ENCODE peak calls at places on chromosomes 5 and 9, in five cellular contexts. L is heart right ventricle, M is RWPE1, X is HT-29, C is germinal center. P is an unnamed sample.

GRCh38 chr9:133257398-133258053 is 17.5 kb downstream of the ABO start:
- DNase-seq in L (no peak), M (no peak), X (no peak), C (no peak), P (no peak)

GRCh38 chr5:178357127-178357526 is 124.5 kb upstream of the PHYKPL start:
- DNase-seq in L (peak), M (no peak), X (no peak), C (no peak), P (no peak)

GRCh38 chr9:124256517-124257069 is 1.2 kb upstream of the NEK6 start:
- DNase-seq in L (no peak), M (peak), X (no peak), C (no peak), P (peak)

GRCh38 chr5:68232272-68232671 is 16.7 kb downstream of the PIK3R1 start:
- DNase-seq in L (no peak), M (no peak), X (no peak), C (no peak), P (no peak)

GRCh38 chr5:91443028-91443427 is 59.9 kb upstream of the ARRDC3 start:
- DNase-seq in L (no peak), M (no peak), X (no peak), C (no peak), P (no peak)

GRCh38 chr9:70510157-70510770 is 95.8 kb upstream of the KLF9 start:
- DNase-seq in L (peak), M (peak), X (peak), C (no peak), P (no peak)

GRCh38 chr9:9352877-9353481 is 1259.8 kb downstream of the PTPRD start:
- DNase-seq in L (no peak), M (no peak), X (peak), C (no peak), P (no peak)

GRCh38 chr5:158707534-158707933 is 392.2 kb downstream of the EBF1 start:
- DNase-seq in L (no peak), M (no peak), X (no peak), C (no peak), P (no peak)

GRCh38 chr9:21994526-21994995 is at the start of gene CDKN2B-AS1:
- DNase-seq in L (peak), M (peak), X (peak), C (peak), P (no peak)

GRCh38 chr5:113608113-113608551 is 94.6 kb downstream of the YTHDC2 start:
- DNase-seq in L (no peak), M (no peak), X (no peak), C (no peak), P (no peak)

GRCh38 chr9:14749738-14750137 is 27.2 kb upstream of the CER1 start:
- DNase-seq in L (no peak), M (no peak), X (no peak), C (no peak), P (no peak)

GRCh38 chr9:33818167-33818831 is 1.3 kb downstream of the UBE2R2 start:
- DNase-seq in L (peak), M (no peak), X (peak), C (peak), P (no peak)

GRCh38 chr9:99820330-99821186 is 1.1 kb upstream of the NR4A3 start:
- DNase-seq in L (peak), M (peak), X (peak), C (peak), P (no peak)

GRCh38 chr5:125560476-125561225 is 814.2 kb upstream of the ZNF608 start:
- DNase-seq in L (no peak), M (no peak), X (no peak), C (no peak), P (no peak)

GRCh38 chr9:137477778-137478612 is 18.9 kb upstream of the NSMF start:
- DNase-seq in L (no peak), M (no peak), X (no peak), C (no peak), P (no peak)

GRCh38 chr9:14782652-14783051 is 60.1 kb upstream of the CER1 start:
- DNase-seq in L (no peak), M (no peak), X (no peak), C (no peak), P (no peak)

GRCh38 chr5:10699281-10699874 is 61.7 kb downstream of the DAP start:
- DNase-seq in L (no peak), M (no peak), X (no peak), C (peak), P (no peak)

GRCh38 chr9:133098104-133098754 is 22.8 kb downstream of the RALGDS start:
- DNase-seq in L (no peak), M (no peak), X (no peak), C (no peak), P (no peak)

GRCh38 chr9:35406183-35406959 is 83.5 kb upstream of the RUSC2 start:
- DNase-seq in L (peak), M (peak), X (no peak), C (peak), P (no peak)

GRCh38 chr9:107138261-107138992 is 144.7 kb upstream of the RAD23B start:
- DNase-seq in L (no peak), M (no peak), X (no peak), C (no peak), P (no peak)

GRCh38 chr9:107588393-107588792 is 98.8 kb upstream of the KLF4 start:
- DNase-seq in L (no peak), M (no peak), X (no peak), C (no peak), P (no peak)

GRCh38 chr9:37972346-37972745 is 68.4 kb upstream of the SLC25A51 start:
- DNase-seq in L (no peak), M (no peak), X (no peak), C (no peak), P (no peak)

GRCh38 chr5:42390115-42390514 is 33.1 kb upstream of the GHR start:
- DNase-seq in L (no peak), M (no peak), X (no peak), C (no peak), P (no peak)

GRCh38 chr5:115033861-115034260 is 135.8 kb downstream of the TRIM36 start:
- DNase-seq in L (no peak), M (no peak), X (peak), C (no peak), P (no peak)

GRCh38 chr9:7967851-7968250 is 168.3 kb upstream of the DMAC1 start:
- DNase-seq in L (no peak), M (no peak), X (peak), C (no peak), P (no peak)

GRCh38 chr5:54022156-54022685 is 288.2 kb downstream of the ARL15 start:
- DNase-seq in L (no peak), M (no peak), X (no peak), C (no peak), P (no peak)

GRCh38 chr9:129549139-129549538 is 71.8 kb downstream of the C9orf50 start:
- DNase-seq in L (no peak), M (no peak), X (no peak), C (no peak), P (no peak)

GRCh38 chr5:105663671-105664070 is 2007.1 kb downstream of the EFNA5 start:
- DNase-seq in L (no peak), M (no peak), X (no peak), C (no peak), P (no peak)

GRCh38 chr5:65412842-65413241 is 68.9 kb downstream of the ADAMTS6 start:
- DNase-seq in L (no peak), M (no peak), X (no peak), C (no peak), P (no peak)

GRCh38 chr9:138048184-138048583 is 170.6 kb downstream of the CACNA1B start:
- DNase-seq in L (no peak), M (no peak), X (no peak), C (no peak), P (no peak)

GRCh38 chr5:83776437-83777031 is 55.9 kb upstream of the HAPLN1 start:
- DNase-seq in L (no peak), M (no peak), X (no peak), C (no peak), P (no peak)

GRCh38 chr5:21391506-21391905 is 1403.5 kb upstream of the CDH18 start:
- DNase-seq in L (no peak), M (no peak), X (peak), C (no peak), P (no peak)

GRCh38 chr5:34487202-34487879 is 168.8 kb upstream of the RAI14 start:
- DNase-seq in L (no peak), M (peak), X (no peak), C (no peak), P (no peak)

GRCh38 chr9:138067594-138068367 is 190.2 kb downstream of the CACNA1B start:
- DNase-seq in L (no peak), M (no peak), X (no peak), C (no peak), P (no peak)

GRCh38 chr5:177431317-177432142 is 5.1 kb downstream of the GRK6 start:
- DNase-seq in L (peak), M (no peak), X (no peak), C (peak), P (no peak)

GRCh38 chr9:81492710-81493447 is 196.5 kb downstream of the TLE1 start:
- DNase-seq in L (no peak), M (peak), X (peak), C (no peak), P (no peak)

GRCh38 chr9:100352201-100352726 is 478 bp downstream of the TEX10 start:
- DNase-seq in L (peak), M (peak), X (peak), C (peak), P (peak)

GRCh38 chr5:173855162-173855994 is 32.8 kb upstream of the CPEB4 start:
- DNase-seq in L (no peak), M (no peak), X (no peak), C (no peak), P (no peak)

GRCh38 chr9:114117996-114118830 is 19.1 kb upstream of the KIF12 start:
- DNase-seq in L (no peak), M (no peak), X (peak), C (no peak), P (no peak)